ENCODE peak calls at places on chromosomes 11 and 22, in seven cellular contexts. Z is A549, O is WTC11, A is B cell, J is stomach, F is heart right ventricle, L is cardiac muscle cell. G is an unnamed sample.

GRCh38 chr22:24681236-24681635 is 78.2 kb downstream of the GGT1 start:
- DNase-seq in Z (no peak), O (no peak), A (no peak), J (no peak), F (no peak), L (no peak), G (no peak)

GRCh38 chr11:118980191-118980881 is 8.8 kb downstream of the FOXR1 start:
- DNase-seq in Z (no peak), O (peak; percentile 51), A (no peak), J (no peak), F (peak; percentile 42), L (no peak), G (peak; percentile 31)

GRCh38 chr11:76850815-76851214 is 9.9 kb upstream of the ACER3 start:
- DNase-seq in Z (no peak), O (no peak), A (no peak), J (no peak), F (peak; percentile 39), L (no peak), G (no peak)

GRCh38 chr22:31137721-31138120 is 2.6 kb downstream of the PLA2G3 start:
- DNase-seq in Z (no peak), O (no peak), A (no peak), J (no peak), F (no peak), L (no peak), G (no peak)

GRCh38 chr11:40302669-40303068 is 1156.8 kb downstream of the LRRC4C start:
- DNase-seq in Z (no peak), O (no peak), A (no peak), J (no peak), F (no peak), L (no peak), G (no peak)

GRCh38 chr11:114293201-114293711 is 2.9 kb upstream of the NNMT start:
- DNase-seq in Z (no peak), O (no peak), A (no peak), J (no peak), F (no peak), L (no peak), G (no peak)

GRCh38 chr11:65558785-65559509 is 788 bp upstream of the LTBP3 start:
- DNase-seq in Z (peak; percentile 57), O (no peak), A (no peak), J (peak; percentile 44), F (peak; percentile 77), L (no peak), G (peak; percentile 82)

GRCh38 chr11:64619196-64619595 is 28.2 kb downstream of the SLC22A12 start:
- DNase-seq in Z (no peak), O (no peak), A (no peak), J (no peak), F (no peak), L (no peak), G (peak; percentile 49)

GRCh38 chr11:27783701-27784355 is 83.6 kb upstream of the BDNF start:
- DNase-seq in Z (no peak), O (no peak), A (no peak), J (no peak), F (no peak), L (no peak), G (no peak)

GRCh38 chr11:12163181-12163841 is 52.9 kb downstream of the MICAL2 start:
- DNase-seq in Z (peak; percentile 21), O (no peak), A (no peak), J (no peak), F (peak; percentile 58), L (peak; percentile 59), G (no peak)

GRCh38 chr11:9906043-9906791 is 242.3 kb downstream of the SWAP70 start:
- DNase-seq in Z (peak; percentile 96), O (no peak), A (no peak), J (no peak), F (no peak), L (no peak), G (no peak)

GRCh38 chr11:79400717-79401330 is 40.0 kb downstream of the TENM4 start:
- DNase-seq in Z (peak; percentile 34), O (peak; percentile 72), A (peak; percentile 28), J (peak; percentile 48), F (peak; percentile 39), L (peak; percentile 60), G (no peak)

GRCh38 chr11:27991731-27992130 is 116.2 kb downstream of the KIF18A start:
- DNase-seq in Z (no peak), O (no peak), A (no peak), J (no peak), F (no peak), L (no peak), G (no peak)

GRCh38 chr11:19730373-19730772 is 17.7 kb downstream of the NAV2 start:
- DNase-seq in Z (no peak), O (no peak), A (no peak), J (no peak), F (peak; percentile 51), L (no peak), G (no peak)

GRCh38 chr11:61918251-61919112 is 1.1 kb upstream of the RAB3IL1 start:
- DNase-seq in Z (no peak), O (no peak), A (no peak), J (no peak), F (no peak), L (no peak), G (no peak)

GRCh38 chr11:88631497-88631896 is 294.0 kb upstream of the CTSC start:
- DNase-seq in Z (no peak), O (no peak), A (no peak), J (no peak), F (no peak), L (no peak), G (no peak)

GRCh38 chr22:22214819-22215329 is 29.7 kb upstream of the VPREB1 start:
- DNase-seq in Z (no peak), O (no peak), A (no peak), J (no peak), F (no peak), L (no peak), G (no peak)

GRCh38 chr11:57873196-57873911 is 111.8 kb downstream of the CTNND1 start:
- DNase-seq in Z (no peak), O (no peak), A (no peak), J (no peak), F (no peak), L (no peak), G (no peak)

GRCh38 chr11:57121996-57122395 is 59.8 kb upstream of the LRRC55 start:
- DNase-seq in Z (no peak), O (no peak), A (no peak), J (no peak), F (no peak), L (peak; percentile 37), G (no peak)

GRCh38 chr11:10302294-10302743 is 2.6 kb upstream of the ADM start:
- DNase-seq in Z (no peak), O (no peak), A (no peak), J (peak; percentile 83), F (no peak), L (peak; percentile 19), G (peak; percentile 71)

GRCh38 chr11:113255741-113256140 is 58.6 kb upstream of the TTC12 start:
- DNase-seq in Z (no peak), O (no peak), A (no peak), J (no peak), F (no peak), L (no peak), G (no peak)

GRCh38 chr11:1763796-1764661 is at the start of gene CTSD:
- DNase-seq in Z (peak; percentile 84), O (peak; percentile 87), A (peak; percentile 90), J (peak; percentile 94), F (peak; percentile 94), L (peak; percentile 90), G (peak; percentile 99)
- TF ChIP-seq CTCF in Z (peak; percentile 20), O (no peak), A (peak; percentile 8), J (no peak), F (no peak), L (peak; percentile 13), G (no peak)

GRCh38 chr11:60915250-60915914 is 1.4 kb downstream of the TMEM109 start:
- DNase-seq in Z (peak; percentile 60), O (peak; percentile 65), A (peak; percentile 84), J (peak; percentile 77), F (no peak), L (peak; percentile 64), G (no peak)
- TF ChIP-seq CTCF in Z (peak; percentile 51), O (no peak), A (peak; percentile 55), J (no peak), F (peak; percentile 24), L (peak; percentile 38), G (no peak)

GRCh38 chr11:24637520-24637919 is 140.7 kb downstream of the LUZP2 start:
- DNase-seq in Z (no peak), O (peak; percentile 23), A (no peak), J (no peak), F (no peak), L (no peak), G (no peak)

GRCh38 chr11:24645563-24645962 is 148.7 kb downstream of the LUZP2 start:
- DNase-seq in Z (no peak), O (no peak), A (no peak), J (no peak), F (no peak), L (no peak), G (no peak)

GRCh38 chr11:24642648-24643047 is 145.8 kb downstream of the LUZP2 start:
- DNase-seq in Z (no peak), O (no peak), A (no peak), J (no peak), F (no peak), L (no peak), G (no peak)
- TF ChIP-seq CTCF in Z (no peak), O (no peak), A (no peak), J (no peak), F (no peak), L (no peak), G (no peak)

DNA sequence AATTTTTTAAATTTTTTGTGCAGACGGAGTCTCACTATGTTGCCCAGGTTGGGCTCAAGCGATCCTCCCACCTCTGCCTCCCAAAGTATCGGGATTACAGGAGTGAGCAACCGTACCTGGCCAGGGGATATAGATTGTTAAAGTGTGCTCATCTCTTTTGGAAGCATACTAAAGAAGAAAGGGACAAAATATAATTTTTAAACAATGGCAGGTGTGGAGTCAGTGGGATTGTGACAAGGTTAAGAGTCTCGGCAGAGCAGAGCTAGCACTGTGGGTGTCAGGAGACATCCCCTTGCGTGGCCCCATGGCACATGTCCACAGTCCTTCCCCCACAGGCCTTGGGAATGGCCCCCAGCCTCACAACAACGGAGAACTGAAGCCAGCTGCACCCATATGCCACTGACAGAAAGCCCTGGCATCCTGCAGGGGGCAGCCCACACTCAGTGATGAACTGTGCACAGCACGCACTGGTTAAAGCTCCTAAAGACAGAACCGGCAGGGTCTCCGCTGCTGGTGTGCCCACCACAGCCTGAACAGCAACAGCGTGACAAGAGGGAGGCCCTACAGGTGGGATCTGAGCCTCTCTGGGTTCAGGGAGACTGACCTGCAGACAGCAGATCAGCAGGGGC is 29.9 kb downstream of the SERPIND1 start:
- DNase-seq in Z (peak; percentile 39), O (peak; percentile 71), A (peak; percentile 23), J (peak; percentile 40), F (peak; percentile 21), L (peak; percentile 60), G (no peak)
- TF ChIP-seq CTCF in Z (peak; percentile 51), O (peak; percentile 47), A (peak; percentile 11), J (peak; percentile 14), F (peak; percentile 38), L (peak; percentile 69), G (peak; percentile 12)

G was measured in upper lobe of left lung.